ENCODE peak calls at places on chromosomes 5 and 9, in five cellular contexts. One of them, this sample, is unnamed.
A peak's percentile ranks its signal among the peaks of the same experiment; 100 is the strongest.

GRCh38 chr9:69307446-69308216 is 17.4 kb upstream of the ENTREP1 start:
- DNase-seq in ecto neural progenitor cell: no peak
- DNase-seq in body of pancreas: no peak
- DNase-seq in AG10803: peak; percentile 87
- DNase-seq in NCI-H524 treated with DMSO at 0.1 percent for 48 hours: no peak
- DNase-seq in this sample: no peak

GRCh38 chr5:93382188-93382587 is 198.8 kb downstream of the NR2F1-AS1 start:
- DNase-seq in body of pancreas: no peak
- DNase-seq in NCI-H524 treated with DMSO at 0.1 percent for 48 hours: no peak
- DNase-seq in ecto neural progenitor cell: no peak
- DNase-seq in AG10803: no peak
- DNase-seq in this sample: no peak

GRCh38 chr5:179375236-179375685 is 30.0 kb upstream of the ADAMTS2 start:
- DNase-seq in body of pancreas: no peak
- DNase-seq in AG10803: no peak
- DNase-seq in ecto neural progenitor cell: peak; percentile 34
- DNase-seq in NCI-H524 treated with DMSO at 0.1 percent for 48 hours: no peak
- DNase-seq in this sample: no peak

GRCh38 chr5:75335486-75335885 is 1.5 kb upstream of the HMGCR start:
- DNase-seq in AG10803: no peak
- DNase-seq in ecto neural progenitor cell: no peak
- DNase-seq in body of pancreas: no peak
- DNase-seq in NCI-H524 treated with DMSO at 0.1 percent for 48 hours: no peak
- DNase-seq in this sample: no peak

GRCh38 chr9:11973511-11973910 is 719.7 kb upstream of the TYRP1 start:
- DNase-seq in body of pancreas: no peak
- DNase-seq in NCI-H524 treated with DMSO at 0.1 percent for 48 hours: no peak
- DNase-seq in ecto neural progenitor cell: no peak
- DNase-seq in AG10803: no peak
- DNase-seq in this sample: no peak

GRCh38 chr9:136529516-136530471 is 16.1 kb downstream of the NOTCH1 start:
- DNase-seq in body of pancreas: no peak
- DNase-seq in AG10803: no peak
- DNase-seq in NCI-H524 treated with DMSO at 0.1 percent for 48 hours: no peak
- DNase-seq in ecto neural progenitor cell: no peak
- DNase-seq in this sample: no peak

GRCh38 chr5:144032375-144032774 is 138.1 kb downstream of the YIPF5 start:
- DNase-seq in ecto neural progenitor cell: no peak
- DNase-seq in body of pancreas: no peak
- DNase-seq in AG10803: peak; percentile 17
- DNase-seq in NCI-H524 treated with DMSO at 0.1 percent for 48 hours: no peak
- DNase-seq in this sample: peak; percentile 56

GRCh38 chr9:136512651-136513066 is 29.8 kb upstream of the SEC16A start:
- DNase-seq in ecto neural progenitor cell: no peak
- DNase-seq in AG10803: no peak
- DNase-seq in NCI-H524 treated with DMSO at 0.1 percent for 48 hours: no peak
- DNase-seq in body of pancreas: no peak
- DNase-seq in this sample: no peak

GRCh38 chr5:91499943-91500531 is 116.9 kb upstream of the ARRDC3 start:
- DNase-seq in ecto neural progenitor cell: no peak
- DNase-seq in NCI-H524 treated with DMSO at 0.1 percent for 48 hours: peak; percentile 2
- DNase-seq in body of pancreas: no peak
- DNase-seq in AG10803: peak; percentile 56
- DNase-seq in this sample: peak; percentile 63

GRCh38 chr5:79488775-79489174 is 25.2 kb downstream of the HOMER1 start:
- DNase-seq in body of pancreas: no peak
- DNase-seq in NCI-H524 treated with DMSO at 0.1 percent for 48 hours: no peak
- DNase-seq in ecto neural progenitor cell: no peak
- DNase-seq in AG10803: peak; percentile 80
- DNase-seq in this sample: no peak

GRCh38 chr5:111754190-111754589 is 2.8 kb downstream of the NREP start:
- DNase-seq in ecto neural progenitor cell: no peak
- DNase-seq in body of pancreas: no peak
- DNase-seq in AG10803: no peak
- DNase-seq in NCI-H524 treated with DMSO at 0.1 percent for 48 hours: no peak
- DNase-seq in this sample: no peak

GRCh38 chr5:149615976-149616375 is 34.7 kb downstream of the ARHGEF37 start:
- DNase-seq in NCI-H524 treated with DMSO at 0.1 percent for 48 hours: no peak
- DNase-seq in body of pancreas: no peak
- DNase-seq in ecto neural progenitor cell: no peak
- DNase-seq in AG10803: no peak
- DNase-seq in this sample: no peak

GRCh38 chr5:17143335-17143734 is 74.1 kb upstream of the BASP1 start:
- DNase-seq in NCI-H524 treated with DMSO at 0.1 percent for 48 hours: no peak
- DNase-seq in body of pancreas: no peak
- DNase-seq in ecto neural progenitor cell: no peak
- DNase-seq in AG10803: no peak
- DNase-seq in this sample: no peak

GRCh38 chr5:55897905-55898304 is 46.7 kb downstream of the IL31RA start:
- DNase-seq in NCI-H524 treated with DMSO at 0.1 percent for 48 hours: no peak
- DNase-seq in AG10803: peak; percentile 100
- DNase-seq in ecto neural progenitor cell: no peak
- DNase-seq in body of pancreas: no peak
- DNase-seq in this sample: peak; percentile 39

GRCh38 chr5:178416919-178417318 is 173.3 kb downstream of the COL23A1 start:
- DNase-seq in NCI-H524 treated with DMSO at 0.1 percent for 48 hours: no peak
- DNase-seq in ecto neural progenitor cell: peak; percentile 37
- DNase-seq in body of pancreas: no peak
- DNase-seq in AG10803: peak; percentile 50
- DNase-seq in this sample: no peak

GRCh38 chr5:139652788-139653241 is 4.7 kb downstream of the CXXC5 start:
- DNase-seq in ecto neural progenitor cell: no peak
- DNase-seq in AG10803: no peak
- DNase-seq in body of pancreas: no peak
- DNase-seq in NCI-H524 treated with DMSO at 0.1 percent for 48 hours: no peak
- DNase-seq in this sample: no peak

GRCh38 chr5:173801006-173801405 is 87.1 kb upstream of the CPEB4 start:
- DNase-seq in body of pancreas: no peak
- DNase-seq in NCI-H524 treated with DMSO at 0.1 percent for 48 hours: no peak
- DNase-seq in AG10803: no peak
- DNase-seq in ecto neural progenitor cell: no peak
- DNase-seq in this sample: no peak

GRCh38 chr5:34991486-34992238 is 56.1 kb downstream of the AGXT2 start:
- DNase-seq in ecto neural progenitor cell: no peak
- DNase-seq in AG10803: no peak
- DNase-seq in body of pancreas: no peak
- DNase-seq in NCI-H524 treated with DMSO at 0.1 percent for 48 hours: no peak
- DNase-seq in this sample: no peak

GRCh38 chr9:13841801-13842462 is 472.0 kb downstream of the NFIB start:
- DNase-seq in NCI-H524 treated with DMSO at 0.1 percent for 48 hours: no peak
- DNase-seq in AG10803: no peak
- DNase-seq in ecto neural progenitor cell: no peak
- DNase-seq in body of pancreas: no peak
- DNase-seq in this sample: no peak

GRCh38 chr9:107127608-107128007 is 155.5 kb upstream of the RAD23B start:
- DNase-seq in body of pancreas: no peak
- DNase-seq in ecto neural progenitor cell: no peak
- DNase-seq in AG10803: no peak
- DNase-seq in NCI-H524 treated with DMSO at 0.1 percent for 48 hours: no peak
- DNase-seq in this sample: no peak

GRCh38 chr5:148911386-148911785 is 85.0 kb downstream of the ADRB2 start:
- DNase-seq in ecto neural progenitor cell: no peak
- DNase-seq in body of pancreas: no peak
- DNase-seq in NCI-H524 treated with DMSO at 0.1 percent for 48 hours: no peak
- DNase-seq in AG10803: no peak
- DNase-seq in this sample: no peak

GRCh38 chr5:96300986-96301385 is 132.1 kb downstream of the PCSK1 start:
- DNase-seq in NCI-H524 treated with DMSO at 0.1 percent for 48 hours: no peak
- DNase-seq in AG10803: no peak
- DNase-seq in ecto neural progenitor cell: no peak
- DNase-seq in body of pancreas: no peak
- DNase-seq in this sample: no peak

GRCh38 chr5:101292199-101292598 is 389.1 kb upstream of the ST8SIA4 start:
- DNase-seq in ecto neural progenitor cell: no peak
- DNase-seq in body of pancreas: no peak
- DNase-seq in AG10803: no peak
- DNase-seq in NCI-H524 treated with DMSO at 0.1 percent for 48 hours: no peak
- DNase-seq in this sample: no peak

GRCh38 chr9:17578577-17578910 is 322 bp upstream of the SH3GL2 start:
- DNase-seq in NCI-H524 treated with DMSO at 0.1 percent for 48 hours: no peak
- DNase-seq in body of pancreas: no peak
- DNase-seq in AG10803: no peak
- DNase-seq in ecto neural progenitor cell: no peak
- DNase-seq in this sample: no peak

GRCh38 chr5:74915488-74915887 is 49.3 kb upstream of the FAM169A start:
- DNase-seq in NCI-H524 treated with DMSO at 0.1 percent for 48 hours: no peak
- DNase-seq in body of pancreas: no peak
- DNase-seq in AG10803: no peak
- DNase-seq in ecto neural progenitor cell: no peak
- DNase-seq in this sample: no peak

GRCh38 chr5:150544606-150545219 is 36.8 kb downstream of the NDST1 start:
- DNase-seq in ecto neural progenitor cell: peak; percentile 87
- DNase-seq in body of pancreas: peak; percentile 79
- DNase-seq in NCI-H524 treated with DMSO at 0.1 percent for 48 hours: no peak
- DNase-seq in AG10803: peak; percentile 54
- DNase-seq in this sample: peak; percentile 59

GRCh38 chr5:175747539-175748060 is 89.7 kb downstream of the HRH2 start:
- DNase-seq in body of pancreas: no peak
- DNase-seq in AG10803: no peak
- DNase-seq in NCI-H524 treated with DMSO at 0.1 percent for 48 hours: no peak
- DNase-seq in ecto neural progenitor cell: peak; percentile 9
- DNase-seq in this sample: no peak

GRCh38 chr9:98374385-98375051 is 119.1 kb upstream of the TBC1D2 start:
- DNase-seq in body of pancreas: peak; percentile 65
- DNase-seq in NCI-H524 treated with DMSO at 0.1 percent for 48 hours: no peak
- DNase-seq in AG10803: peak; percentile 87
- DNase-seq in ecto neural progenitor cell: no peak
- DNase-seq in this sample: no peak

GRCh38 chr5:128736567-128736966 is 198.5 kb upstream of the FBN2 start:
- DNase-seq in NCI-H524 treated with DMSO at 0.1 percent for 48 hours: no peak
- DNase-seq in AG10803: no peak
- DNase-seq in body of pancreas: no peak
- DNase-seq in ecto neural progenitor cell: no peak
- DNase-seq in this sample: no peak